ENCODE peak calls at places on chromosomes 11 and 22, in ten cellular contexts. O, T, Z, M, X, C, J, P, F and H are unnamed samples. For H3K9me2, the result is how much of the 10 kb centered on the place peaks cover.

GRCh38 chr11:18374956-18375355 is 19.4 kb upstream of the LDHA start:
- DNase-seq in T (no peak), C (no peak), X (no peak), F (no peak), P (no peak), J (no peak), O (no peak), M (no peak), Z (no peak), H (no peak)

GRCh38 chr11:124536520-124536919 is 6.9 kb downstream of the OR8B12 start:
- DNase-seq in C (peak), X (peak), Z (peak), O (no peak), M (peak), F (no peak), T (peak), J (peak), P (no peak), H (no peak)

GRCh38 chr11:2327032-2327431 is 25.2 kb downstream of the TSPAN32 start:
- DNase-seq in C (no peak), Z (no peak), M (no peak), T (no peak), J (no peak), F (no peak), P (no peak), O (no peak), X (no peak), H (no peak)

GRCh38 chr22:21937821-21938070 is 14.9 kb downstream of the PPM1F start:
- DNase-seq in M (no peak), F (no peak), X (no peak), C (no peak), T (no peak), O (no peak), P (no peak), Z (peak), J (no peak), H (no peak)

GRCh38 chr22:47193606-47194316 is 431.3 kb downstream of the TBC1D22A start:
- DNase-seq in J (no peak), O (no peak), P (no peak), X (no peak), Z (no peak), T (no peak), F (no peak), C (no peak), M (no peak), H (no peak)

GRCh38 chr11:123576082-123576481 is 78.3 kb downstream of the SCN3B start:
- DNase-seq in F (peak), T (no peak), O (no peak), Z (no peak), J (no peak), M (no peak), P (no peak), X (no peak), C (no peak), H (no peak)

GRCh38 chr11:118892515-118892914 is 8.8 kb downstream of the CXCR5 start:
- DNase-seq in Z (peak), P (peak), M (no peak), X (no peak), C (peak), T (no peak), O (no peak), J (no peak), F (no peak), H (peak)

GRCh38 chr22:26477341-26477731 is 6.2 kb downstream of the HPS4 start:
- DNase-seq in X (no peak), O (no peak), J (no peak), P (no peak), T (no peak), M (no peak), F (no peak), Z (no peak), C (no peak), H (no peak)

GRCh38 chr11:55652560-55652959 is 4.4 kb downstream of the OR4S2 start:
- DNase-seq in C (no peak), Z (no peak), M (no peak), T (no peak), F (no peak), P (no peak), J (no peak), X (no peak), O (no peak), H (no peak)

GRCh38 chr11:69174841-69175240 is 19.1 kb downstream of the SMIM38 start:
- DNase-seq in J (no peak), T (no peak), C (no peak), O (no peak), P (no peak), F (no peak), X (no peak), M (no peak), Z (no peak), H (no peak)

GRCh38 chr22:19480173-19480568 is 451 bp downstream of the CDC45 start:
- DNase-seq in P (no peak), F (peak), T (no peak), X (no peak), Z (no peak), O (no peak), M (no peak), J (no peak), C (no peak), H (peak)

GRCh38 chr11:6608011-6608410 is 4.0 kb downstream of the TAF10 start:
- DNase-seq in M (no peak), C (no peak), X (no peak), P (no peak), J (no peak), T (no peak), F (no peak), O (no peak), Z (no peak), H (no peak)

GRCh38 chr11:6607190-6607635 is 3.6 kb downstream of the ILK start:
- DNase-seq in P (no peak), T (no peak), Z (no peak), O (no peak), X (no peak), C (no peak), F (no peak), J (no peak), M (no peak), H (no peak)

GRCh38 chr11:6610591-6610990 is 1.4 kb downstream of the TAF10 start:
- DNase-seq in M (no peak), X (no peak), F (no peak), C (no peak), P (no peak), T (no peak), Z (no peak), J (no peak), O (no peak), H (no peak)

GRCh38 chr11:6609502-6610015 is 2.5 kb downstream of the TAF10 start:
- DNase-seq in J (no peak), F (no peak), C (no peak), O (no peak), M (no peak), X (no peak), Z (no peak), T (no peak), P (no peak), H (no peak)

DNA sequence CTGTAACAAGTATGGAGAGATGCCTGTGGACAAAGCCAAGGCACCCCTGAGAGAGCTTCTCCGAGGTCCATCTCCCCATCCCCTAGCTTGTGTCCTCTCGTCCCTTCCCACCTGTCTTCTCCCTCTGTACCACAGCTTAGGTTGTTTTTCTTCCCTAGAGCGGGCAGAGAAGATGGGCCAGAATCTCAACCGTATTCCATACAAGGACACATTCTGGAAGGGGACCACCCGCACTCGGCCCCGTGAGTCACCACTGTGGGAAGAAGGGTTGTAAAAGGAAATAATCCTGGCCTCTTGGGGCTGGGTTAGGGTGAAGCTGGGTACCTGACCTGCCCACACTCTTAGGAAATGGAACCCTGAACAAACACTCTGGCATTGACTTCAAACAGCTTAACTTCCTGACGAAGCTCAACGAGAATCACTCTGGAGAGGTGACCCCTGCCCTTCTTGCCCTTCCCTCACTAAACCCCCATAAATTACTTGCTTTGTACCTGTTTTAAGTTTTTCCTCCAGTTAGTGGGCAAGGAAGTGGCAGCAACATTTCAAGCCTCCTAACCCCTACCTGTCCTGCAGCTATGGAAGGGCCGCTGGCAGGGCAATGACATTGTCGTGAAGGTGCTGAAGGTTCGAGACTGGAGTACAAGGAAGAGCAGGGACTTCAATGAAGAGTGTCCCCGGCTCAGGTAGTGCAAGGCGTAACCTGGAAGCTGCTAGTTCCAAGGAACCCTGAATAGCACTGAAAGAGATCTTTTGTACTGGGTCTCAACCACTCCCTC is 3.1 kb downstream of the TAF10 start:
- DNase-seq in J (no peak), F (no peak), P (no peak), X (no peak), Z (no peak), M (no peak), T (no peak), O (no peak), C (no peak), H (no peak)
- H3K9me2 ChIP-seq in J (under half), F (under half), P (under half), X (under half), Z (under half), M (under half), T (under half), O (under half), C (under half), H (under half)

GRCh38 chr11:62608776-62609175 is 3.8 kb downstream of the EML3 start:
- DNase-seq in T (no peak), J (no peak), F (no peak), Z (no peak), M (no peak), X (no peak), O (no peak), P (no peak), C (no peak), H (no peak)

GRCh38 chr11:62611705-62612365 is 740 bp downstream of the EML3 start:
- DNase-seq in M (no peak), C (no peak), F (peak), T (peak), X (peak), P (no peak), J (peak), O (peak), Z (peak), H (peak)

GRCh38 chr11:62612366-62613274 is at the start of the genes EML3 and ROM1:
- DNase-seq in P (peak), F (peak), C (peak), O (peak), M (no peak), J (peak), X (peak), T (peak), Z (peak), H (peak)

GRCh38 chr11:62610403-62610802 is 2.2 kb downstream of the EML3 start:
- DNase-seq in O (no peak), Z (no peak), C (no peak), F (no peak), X (no peak), M (no peak), T (no peak), J (no peak), P (no peak), H (no peak)

DNA sequence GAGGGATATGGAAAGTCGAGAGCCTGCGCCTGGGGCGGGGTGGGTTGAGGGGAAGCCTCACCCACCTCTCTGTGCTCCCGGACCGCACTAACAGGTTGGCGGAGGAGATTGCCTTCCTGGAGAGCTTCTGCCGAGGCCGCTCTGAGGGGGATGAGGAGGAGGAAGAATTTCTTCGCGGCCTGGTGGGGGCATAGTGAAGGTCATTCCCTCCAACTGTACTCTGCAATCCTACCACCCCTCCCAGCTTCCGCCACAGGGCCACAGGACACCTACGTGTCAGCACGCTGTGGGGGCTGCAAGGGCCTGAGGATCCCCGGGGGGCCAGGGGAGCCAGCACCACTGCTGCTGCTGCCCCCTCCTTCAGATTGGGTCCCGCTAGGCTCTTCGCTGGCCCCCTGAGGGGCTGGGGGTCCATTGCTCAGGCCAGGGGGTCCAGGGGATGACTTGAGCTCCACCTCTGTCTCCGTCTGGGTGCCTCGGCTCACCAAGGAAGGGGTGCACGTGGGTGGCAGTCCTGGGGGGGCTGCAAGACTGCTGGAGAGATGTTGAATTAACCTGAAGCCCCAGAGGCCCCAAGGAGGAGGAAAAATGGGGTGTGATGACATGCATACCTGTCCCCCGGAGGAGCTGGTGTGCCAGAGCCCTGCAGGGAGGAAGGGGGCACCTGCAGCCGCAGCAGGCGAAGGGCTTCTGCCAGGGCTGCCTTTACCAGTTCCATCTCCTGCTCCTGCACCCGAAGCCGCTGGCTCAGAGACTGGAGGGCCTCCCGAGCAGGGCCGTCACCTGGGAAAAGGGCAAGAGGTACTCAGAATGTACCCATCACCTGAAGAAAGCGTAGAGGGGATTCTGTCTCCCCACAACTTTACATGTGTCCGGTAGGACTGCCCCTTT is 1.5 kb downstream of the EML3 start:
- DNase-seq in C (no peak), J (no peak), F (no peak), X (no peak), M (no peak), Z (no peak), O (no peak), T (no peak), P (no peak), H (no peak)
- H3K27ac ChIP-seq in C (no peak), J (peak), F (peak), X (no peak), M (peak), Z (peak), O (peak), T (no peak), P (no peak), H (peak)

GRCh38 chr11:8033312-8033715 is 46.2 kb downstream of the EIF3F start:
- DNase-seq in O (peak), J (peak), F (peak), T (peak), P (peak), C (no peak), X (peak), Z (peak), M (peak), H (peak)

GRCh38 chr11:8032122-8032521 is 45.0 kb downstream of the EIF3F start:
- DNase-seq in C (no peak), T (no peak), Z (no peak), J (no peak), O (peak), P (no peak), X (no peak), M (no peak), F (no peak), H (no peak)

GRCh38 chr11:8032576-8033311 is 45.6 kb downstream of the EIF3F start:
- DNase-seq in Z (no peak), J (no peak), F (no peak), C (no peak), T (no peak), M (no peak), P (no peak), O (peak), X (peak), H (no peak)

GRCh38 chr11:8030526-8031247 is 43.5 kb downstream of the EIF3F start:
- DNase-seq in J (no peak), M (no peak), P (no peak), Z (no peak), F (no peak), O (no peak), T (no peak), C (no peak), X (no peak), H (no peak)

DNA sequence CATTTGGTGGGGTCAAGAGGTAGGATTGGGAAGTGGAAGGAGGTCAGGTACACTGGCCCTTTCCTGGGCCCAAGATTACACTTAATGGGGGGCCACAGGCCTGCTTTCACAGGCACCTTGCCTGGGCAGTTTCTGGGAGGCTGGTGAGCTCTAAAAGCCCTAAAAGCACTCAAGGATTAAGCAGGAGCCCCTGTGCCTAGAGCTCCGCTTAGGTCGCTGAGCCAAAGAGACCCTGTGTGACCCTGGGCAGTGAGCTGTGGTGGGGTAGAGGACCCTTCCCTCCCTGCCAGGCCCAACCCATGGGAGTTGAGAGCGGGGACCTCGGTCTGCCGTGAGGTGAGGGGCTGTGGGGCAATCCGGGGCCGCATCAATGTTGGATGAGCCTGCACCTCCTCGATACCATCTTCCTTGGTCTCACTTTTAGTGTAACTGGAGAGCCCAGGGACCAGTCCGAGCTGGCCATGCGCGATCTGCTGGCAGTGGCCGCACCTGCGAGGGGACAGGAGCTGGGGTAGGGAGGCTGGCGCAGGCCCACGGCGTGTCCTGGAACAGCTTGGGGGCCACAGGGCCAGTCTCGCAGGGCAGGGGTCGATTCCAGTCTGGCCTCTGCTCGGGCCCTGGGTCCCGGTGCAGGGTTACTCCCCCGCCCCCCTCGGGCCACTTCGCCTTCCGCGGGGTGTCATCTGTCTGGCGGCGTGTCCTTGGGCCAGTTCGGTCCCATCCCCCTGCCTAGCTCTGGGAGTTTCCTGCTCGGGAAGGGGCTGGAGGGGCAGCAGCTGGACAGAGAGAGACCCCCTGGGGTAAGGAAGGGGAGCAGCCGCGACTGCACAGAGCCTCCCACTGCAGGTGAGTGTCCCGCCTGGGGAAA is 44.3 kb downstream of the EIF3F start:
- DNase-seq in J (no peak), O (peak), C (no peak), Z (no peak), X (no peak), M (no peak), F (no peak), T (no peak), P (no peak), H (no peak)
- H3K9me2 ChIP-seq in J (under half), O (under half), C (under half), Z (under half), X (under half), M (under half), F (under half), T (under half), P (under half), H (under half)

GRCh38 chr11:335779-336665 is 15.4 kb upstream of the IFITM3 start:
- DNase-seq in P (no peak), T (no peak), X (no peak), Z (no peak), J (peak), F (no peak), O (no peak), M (no peak), C (no peak), H (peak)

GRCh38 chr11:340539-341512 is 20.2 kb upstream of the IFITM3 start:
- DNase-seq in J (no peak), C (no peak), M (no peak), F (no peak), P (no peak), O (no peak), X (peak), T (no peak), Z (no peak), H (peak)

GRCh38 chr11:339963-340362 is 19.3 kb upstream of the IFITM3 start:
- DNase-seq in P (no peak), J (no peak), C (no peak), X (no peak), M (no peak), Z (no peak), T (no peak), O (no peak), F (no peak), H (no peak)

GRCh38 chr11:336666-337002 is 16.0 kb upstream of the IFITM3 start:
- DNase-seq in P (no peak), C (no peak), X (no peak), T (no peak), J (no peak), M (no peak), O (no peak), F (no peak), Z (no peak), H (no peak)

DNA sequence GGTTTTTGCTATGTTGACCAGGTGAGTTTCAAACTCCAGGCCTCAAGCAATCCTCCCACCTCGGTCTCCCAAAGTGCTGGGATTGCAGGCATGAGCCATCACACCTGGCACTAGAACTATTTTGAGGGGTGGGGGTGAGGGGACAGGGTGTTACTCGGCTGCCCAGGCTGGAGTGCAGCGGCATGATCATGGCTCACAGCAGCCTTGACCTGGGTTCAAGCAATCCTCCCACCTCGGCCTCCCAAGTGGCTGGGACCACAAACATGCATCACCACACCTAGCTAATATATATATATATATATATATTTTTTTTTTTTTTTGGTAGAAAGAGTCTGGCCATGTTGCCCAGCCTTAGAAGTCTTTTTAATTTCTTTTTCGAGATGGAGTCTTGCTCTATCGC is 17.1 kb upstream of the IFITM3 start:
- DNase-seq in Z (no peak), J (no peak), C (no peak), F (no peak), X (no peak), P (no peak), O (no peak), M (no peak), T (no peak), H (no peak)
- H3K27ac ChIP-seq in Z (no peak), J (no peak), C (no peak), F (no peak), X (no peak), P (no peak), O (no peak), M (no peak), T (no peak), H (no peak)

DNA sequence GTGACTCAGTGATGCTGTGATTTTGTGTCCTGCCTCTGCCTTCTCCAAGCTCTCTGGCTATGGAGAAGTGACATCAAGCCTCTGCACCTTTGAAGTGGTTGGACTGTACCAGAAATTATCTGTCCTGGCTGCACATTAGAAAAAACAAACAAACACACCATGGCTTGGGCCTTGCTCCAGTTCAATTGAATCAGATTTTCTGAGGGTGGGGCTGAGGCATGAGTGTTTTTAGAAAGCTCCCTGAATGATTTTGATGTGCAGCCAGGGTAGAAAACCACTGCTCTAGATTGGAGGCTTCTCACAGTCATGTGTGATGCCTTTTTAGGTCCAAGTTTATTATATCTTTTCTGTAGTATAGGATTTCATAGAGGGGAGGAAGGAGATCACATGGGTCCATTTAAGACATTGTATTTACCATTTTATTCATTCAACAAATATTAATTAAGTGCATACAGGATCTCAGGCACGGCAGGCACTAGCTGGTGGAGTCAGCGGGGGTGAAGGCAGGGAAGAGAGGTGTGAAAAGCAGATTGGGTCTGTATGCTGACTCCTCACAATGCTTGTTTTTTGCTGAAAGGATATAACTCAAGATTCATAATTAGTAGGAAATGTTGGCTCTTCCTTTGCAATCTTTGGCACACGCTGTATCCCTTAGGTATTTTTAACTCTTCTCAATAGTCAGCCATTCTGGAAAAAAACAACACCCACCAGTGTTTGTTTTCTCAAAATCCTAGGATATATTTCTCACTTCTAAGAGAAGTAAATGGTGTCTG is 7.2 kb upstream of the VSTM5 start:
- DNase-seq in T (peak), X (no peak), O (no peak), C (no peak), Z (peak), M (no peak), P (no peak), J (no peak), F (no peak), H (no peak)
- H3K9me2 ChIP-seq in T (under half), X (under half), O (under half), C (under half), Z (under half), M (under half), P (under half), J (under half), F (under half), H (under half)